ENCODE peak calls at places on chromosome 17, in seven cellular contexts. I is HEK293T, S is left ventricle myocardium inferior, P is M059J, E is D721Med, D is aorta, J is NCI-H82. Q is an unnamed sample.

GRCh38 chr17:19646788-19647696 is 1.5 kb upstream of the ALDH3A2 start:
- DNase-seq in I (no peak), P (peak), J (no peak), E (no peak), S (no peak), D (no peak), Q (no peak)

GRCh38 chr17:1259910-1260389 is 10.3 kb upstream of the BHLHA9 start:
- DNase-seq in E (no peak), S (no peak), P (peak), D (no peak), J (no peak), I (no peak), Q (no peak)

GRCh38 chr17:7912927-7913524 is 3.1 kb downstream of the RNF227 start:
- DNase-seq in P (peak), S (no peak), D (no peak), J (peak), E (no peak), I (peak), Q (peak)

GRCh38 chr17:49872776-49873377 is 25.0 kb upstream of the TAC4 start:
- DNase-seq in I (no peak), D (no peak), E (no peak), S (no peak), J (no peak), P (no peak), Q (no peak)

GRCh38 chr17:47831934-47832327 is 461 bp downstream of the LRRC46 start:
- DNase-seq in D (no peak), S (no peak), E (no peak), J (no peak), P (no peak), I (no peak), Q (no peak)

GRCh38 chr17:83103938-83104311 is 24.5 kb downstream of the METRNL start:
- DNase-seq in P (no peak), S (no peak), E (no peak), I (no peak), D (no peak), J (no peak), Q (no peak)

GRCh38 chr17:74299618-74300009 is 25.6 kb downstream of the DNAI2 start:
- DNase-seq in S (no peak), J (no peak), E (no peak), P (no peak), I (no peak), D (no peak), Q (no peak)

GRCh38 chr17:70138309-70138865 is 30.9 kb upstream of the KCNJ2 start:
- DNase-seq in D (no peak), E (no peak), P (peak), J (no peak), I (peak), S (no peak), Q (no peak)

GRCh38 chr17:17843096-17843495 is 6.3 kb upstream of the SREBF1 start:
- DNase-seq in S (no peak), I (no peak), J (no peak), D (no peak), P (no peak), E (no peak), Q (no peak)

Q was measured in neuronal stem cell.